ENCODE peak calls at places on chromosomes 3 and 15, in eight cellular contexts. H is H1, W is spleen, S is mammary epithelial cell, G is transverse colon, U is PC-3, X is lower lobe of right lung, R is brain microvascular endothelial cell. A is an unnamed sample.

GRCh38 chr3:107674371-107674770 is 151.6 kb downstream of the BBX start:
- DNase-seq in S (no peak), G (no peak), R (no peak), X (no peak), H (no peak), U (no peak), W (no peak), A (no peak)

GRCh38 chr3:141429371-141430035 is 57.3 kb upstream of the RASA2 start:
- DNase-seq in H (no peak), S (no peak), R (no peak), U (no peak), X (no peak), W (no peak), G (no peak), A (peak)

GRCh38 chr3:170778240-170779217 is 91.5 kb downstream of the RPL22L1 start:
- DNase-seq in U (no peak), W (no peak), R (no peak), S (no peak), G (no peak), H (no peak), X (no peak), A (no peak)

GRCh38 chr3:134060561-134061385 is 31.0 kb upstream of the SLCO2A1 start:
- DNase-seq in G (no peak), X (no peak), U (no peak), W (peak), S (no peak), R (no peak), H (no peak), A (no peak)

GRCh38 chr15:68488966-68489365 is 57.0 kb upstream of the ITGA11 start:
- DNase-seq in S (no peak), H (no peak), R (no peak), W (no peak), U (no peak), X (no peak), G (no peak), A (no peak)

GRCh38 chr3:101824691-101825090 is 24.6 kb upstream of the NFKBIZ start:
- DNase-seq in U (no peak), R (no peak), X (no peak), S (no peak), H (no peak), G (no peak), W (no peak), A (no peak)

GRCh38 chr3:112640864-112641751 is at the start of gene CCDC80:
- DNase-seq in R (peak), X (no peak), S (peak), H (no peak), G (no peak), W (no peak), U (peak), A (no peak)

GRCh38 chr15:76577879-76578512 is 241.4 kb downstream of the ISL2 start:
- DNase-seq in G (no peak), R (no peak), U (no peak), H (no peak), S (peak), W (no peak), X (no peak), A (no peak)

GRCh38 chr3:44058022-44058867 is 183.4 kb upstream of the TOPAZ1 start:
- DNase-seq in W (peak), S (peak), U (peak), R (peak), H (no peak), G (peak), X (no peak), A (no peak)

GRCh38 chr15:79007066-79007465 is 62.2 kb upstream of the CTSH start:
- DNase-seq in S (no peak), H (peak), X (peak), U (peak), R (peak), G (peak), W (peak), A (no peak)

GRCh38 chr3:187567741-187568140 is 102.5 kb downstream of the SST start:
- DNase-seq in U (no peak), R (peak), H (no peak), W (no peak), X (no peak), S (peak), G (no peak), A (no peak)

GRCh38 chr15:29263289-29263688 is 6.3 kb downstream of the NSMCE3 start:
- DNase-seq in W (no peak), U (no peak), X (no peak), G (no peak), H (no peak), S (no peak), R (no peak), A (no peak)

GRCh38 chr3:25863560-25863959 is 73.7 kb downstream of the OXSM start:
- DNase-seq in R (no peak), G (no peak), U (peak), X (no peak), H (no peak), W (no peak), S (no peak), A (no peak)

GRCh38 chr3:14552717-14553116 is 12.6 kb upstream of the GRIP2 start:
- DNase-seq in W (peak), R (no peak), X (peak), S (no peak), G (no peak), U (no peak), H (no peak), A (peak)

GRCh38 chr3:71585891-71586809 is 2.6 kb upstream of the FOXP1 start:
- DNase-seq in W (no peak), G (no peak), U (peak), R (no peak), H (no peak), S (no peak), X (no peak), A (no peak)

GRCh38 chr3:37171144-37171543 is 3.2 kb downstream of the LRRFIP2 start:
- DNase-seq in X (no peak), G (no peak), W (no peak), S (no peak), U (no peak), H (no peak), R (no peak), A (peak)

GRCh38 chr3:50160561-50160983 is 5.4 kb downstream of the SEMA3F start:
- DNase-seq in S (no peak), G (no peak), H (no peak), R (no peak), X (no peak), U (no peak), W (no peak), A (peak)
- H3K27ac ChIP-seq in S (peak), G (peak), H (no peak), R (no peak), X (peak), U (no peak), W (peak), A (peak)

GRCh38 chr3:185648396-185648795 is 62.3 kb downstream of the SENP2 start:
- DNase-seq in X (no peak), G (no peak), H (no peak), S (no peak), W (no peak), R (no peak), U (no peak), A (no peak)

GRCh38 chr3:185647880-185648210 is 61.8 kb downstream of the SENP2 start:
- DNase-seq in S (no peak), G (no peak), W (no peak), H (no peak), U (no peak), X (no peak), R (no peak), A (no peak)

GRCh38 chr3:185645596-185646381 is 59.7 kb downstream of the SENP2 start:
- DNase-seq in W (no peak), S (no peak), U (no peak), R (peak), H (no peak), X (no peak), G (no peak), A (no peak)

GRCh38 chr3:185646382-185647133 is 60.5 kb downstream of the SENP2 start:
- DNase-seq in W (no peak), R (no peak), S (no peak), H (no peak), X (no peak), U (no peak), G (no peak), A (no peak)

GRCh38 chr3:185647134-185647879 is 61.2 kb downstream of the SENP2 start:
- DNase-seq in X (no peak), W (no peak), S (no peak), R (no peak), H (no peak), U (no peak), G (no peak), A (no peak)
- TF ChIP-seq CTCF in X (no peak), W (no peak), S (no peak), R (no peak), H (no peak), U (no peak), G (no peak), A (no peak)

GRCh38 chr3:30682434-30683155 is 76.2 kb downstream of the TGFBR2 start:
- DNase-seq in R (no peak), U (no peak), S (no peak), H (no peak), G (no peak), X (no peak), W (no peak), A (no peak)
- H3K4me3 ChIP-seq in R (no peak), U (no peak), S (no peak), H (no peak), G (no peak), X (no peak), W (no peak), A (no peak)

GRCh38 chr3:65938147-65938546 is 100.6 kb downstream of the MAGI1 start:
- DNase-seq in U (no peak), G (no peak), S (no peak), W (no peak), X (no peak), H (no peak), R (no peak), A (no peak)

GRCh38 chr3:65938676-65939075 is 100.0 kb downstream of the MAGI1 start:
- DNase-seq in U (no peak), H (no peak), R (no peak), W (no peak), G (no peak), S (no peak), X (no peak), A (no peak)

GRCh38 chr3:65939184-65939583 is 99.5 kb downstream of the MAGI1 start:
- DNase-seq in W (no peak), X (no peak), R (no peak), G (no peak), S (no peak), H (no peak), U (no peak), A (no peak)

GRCh38 chr3:65935724-65936123 is 103.0 kb downstream of the MAGI1 start:
- DNase-seq in X (no peak), G (no peak), H (no peak), U (peak), S (peak), W (no peak), R (no peak), A (no peak)

DNA sequence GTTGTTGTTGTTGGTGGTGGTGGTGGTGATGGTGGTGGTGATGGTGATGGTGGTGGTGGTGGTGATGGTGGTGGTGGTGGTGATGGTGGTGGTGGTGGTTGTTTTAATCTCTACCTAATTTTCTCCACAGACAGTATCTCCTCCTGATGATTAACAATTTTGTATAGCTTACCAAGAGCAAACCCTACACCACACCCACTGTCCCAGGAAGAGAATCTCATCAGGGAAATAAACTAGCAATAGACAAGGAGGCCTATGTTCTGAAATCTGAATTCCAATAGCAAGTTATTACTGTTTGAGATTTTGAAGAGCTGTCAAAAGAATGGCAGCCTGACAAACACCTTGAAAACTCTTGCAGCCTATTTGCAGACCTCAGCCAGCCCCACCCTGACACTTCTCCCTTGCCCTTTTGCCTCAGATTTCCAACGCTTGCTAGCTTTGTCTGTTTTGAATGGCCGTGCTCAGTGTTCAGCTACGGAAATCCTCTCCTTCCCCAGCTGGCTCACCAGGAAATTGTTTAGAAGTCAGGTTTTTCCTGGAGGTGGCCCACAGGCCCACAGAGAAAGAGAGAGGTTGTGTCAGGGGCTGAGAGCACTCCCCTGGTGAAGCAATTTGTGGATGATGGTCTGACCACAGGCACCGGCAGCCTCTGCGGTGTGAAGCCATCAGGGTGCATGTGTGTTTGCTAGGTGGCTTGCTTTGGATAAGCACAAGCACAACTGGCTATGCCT is 101.6 kb downstream of the MAGI1 start:
- DNase-seq in G (no peak), X (no peak), U (no peak), H (no peak), R (no peak), S (no peak), W (no peak), A (no peak)
- H3K27ac ChIP-seq in G (peak), X (peak), U (no peak), H (peak), R (no peak), S (no peak), W (peak), A (peak)

DNA sequence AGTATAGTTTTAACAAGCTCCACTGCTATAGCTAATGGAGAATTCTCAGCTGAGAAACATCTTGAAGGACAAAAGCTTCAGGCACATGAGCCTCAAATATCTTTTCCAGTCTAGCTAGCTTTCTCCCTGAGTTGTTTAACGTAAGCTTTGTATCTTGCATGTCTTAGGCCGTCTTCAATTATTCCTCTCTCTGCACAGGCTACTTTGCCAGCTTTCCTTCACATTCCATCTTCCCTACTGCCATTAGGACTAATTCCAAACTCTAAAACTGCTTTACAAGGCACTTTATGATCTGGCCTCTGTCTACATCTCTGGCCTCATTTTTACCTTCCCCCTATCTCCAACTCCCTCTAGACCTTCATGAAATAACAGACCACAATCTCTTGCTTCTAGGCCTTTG is 171.4 kb downstream of the GREM1 start:
- DNase-seq in U (no peak), W (no peak), R (no peak), H (no peak), X (no peak), S (no peak), G (no peak), A (no peak)
- TF ChIP-seq CTCF in U (no peak), W (no peak), R (no peak), H (no peak), X (no peak), S (no peak), G (no peak), A (no peak)

GRCh38 chr15:40259021-40259420 is 20.2 kb downstream of the PAK6 start:
- DNase-seq in X (no peak), R (no peak), S (no peak), U (no peak), W (no peak), G (no peak), H (no peak), A (peak)
- H3K4me3 ChIP-seq in X (no peak), R (no peak), S (no peak), U (no peak), W (no peak), G (no peak), H (no peak), A (no peak)

GRCh38 chr15:95609096-95609495 is 721.4 kb upstream of the NR2F2 start:
- DNase-seq in U (peak), S (no peak), H (no peak), R (no peak), W (no peak), G (no peak), X (no peak), A (no peak)
- H3K27ac ChIP-seq in U (peak), S (no peak), H (no peak), R (no peak), W (no peak), G (no peak), X (no peak), A (no peak)

GRCh38 chr15:55434989-55435825 is 26.9 kb downstream of the PIERCE2 start:
- DNase-seq in X (no peak), S (peak), G (no peak), H (peak), R (peak), U (peak), W (no peak), A (no peak)
- TF ChIP-seq CTCF in X (peak), S (peak), G (peak), H (no peak), R (peak), U (peak), W (peak), A (peak)

GRCh38 chr15:64429448-64429847 is 30.9 kb upstream of the ZNF609 start:
- DNase-seq in R (no peak), W (no peak), X (no peak), G (no peak), U (no peak), H (no peak), S (no peak), A (no peak)
- H3K4me3 ChIP-seq in R (no peak), W (no peak), X (no peak), G (no peak), U (no peak), H (no peak), S (no peak), A (no peak)

GRCh38 chr3:153977148-153977547 is 144.0 kb upstream of the ARHGEF26 start:
- DNase-seq in G (no peak), H (no peak), U (peak), R (peak), S (no peak), X (no peak), W (no peak), A (no peak)
- H3K27ac ChIP-seq in G (no peak), H (no peak), U (no peak), R (no peak), S (no peak), X (no peak), W (no peak), A (no peak)

A was measured in heart left ventricle.